ENCODE peak calls at places on chromosomes 6 and 20, in eight cellular contexts. B is neuronal stem cell, E is mammary epithelial cell, Y is hepatocyte, H is lung, O is psoas muscle, A is HCT116, U is mucosa of descending colon. N is an unnamed sample. For H3K4me1, the result is how much of the 10 kb centered on the place peaks cover.

GRCh38 chr20:2230671-2231488 is 64.9 kb upstream of the TGM3 start:
- DNase-seq in B (no peak), E (no peak), Y (peak), H (no peak), O (no peak), A (no peak), U (no peak), N (no peak)

GRCh38 chr6:111925296-111925695 is 52.0 kb upstream of the FYN start:
- DNase-seq in B (no peak), E (peak), Y (no peak), H (no peak), O (no peak), A (no peak), U (no peak), N (no peak)

GRCh38 chr6:137816133-137816579 is 50.9 kb upstream of the TNFAIP3 start:
- DNase-seq in B (no peak), E (no peak), Y (no peak), H (no peak), O (no peak), A (no peak), U (no peak), N (no peak)

GRCh38 chr20:23541330-23541729 is 27.0 kb downstream of the CST9L start:
- DNase-seq in B (no peak), E (peak), Y (peak), H (no peak), O (no peak), A (no peak), U (no peak), N (no peak)

GRCh38 chr6:148445116-148445515 is 102.5 kb downstream of the SASH1 start:
- DNase-seq in B (no peak), E (no peak), Y (no peak), H (no peak), O (no peak), A (no peak), U (no peak), N (no peak)

GRCh38 chr20:9831032-9831431 is 7.8 kb downstream of the PAK5 start:
- DNase-seq in B (no peak), E (no peak), Y (no peak), H (no peak), O (no peak), A (no peak), U (no peak), N (peak)

GRCh38 chr20:52622086-52622485 is 350.1 kb upstream of the TSHZ2 start:
- DNase-seq in B (no peak), E (no peak), Y (no peak), H (no peak), O (no peak), A (no peak), U (no peak), N (no peak)

GRCh38 chr20:8532169-8532568 is 400.1 kb downstream of the PLCB1 start:
- DNase-seq in B (no peak), E (no peak), Y (no peak), H (no peak), O (no peak), A (no peak), U (no peak), N (no peak)

GRCh38 chr6:108621117-108621516 is 60.4 kb downstream of the FOXO3 start:
- DNase-seq in B (no peak), E (peak), Y (no peak), H (no peak), O (peak), A (peak), U (no peak), N (no peak)

GRCh38 chr6:37550436-37550835 is 50.7 kb upstream of the CCDC167 start:
- DNase-seq in B (no peak), E (no peak), Y (no peak), H (no peak), O (no peak), A (no peak), U (no peak), N (no peak)

GRCh38 chr6:3882865-3883264 is 33.7 kb downstream of the FAM50B start:
- DNase-seq in B (no peak), E (no peak), Y (no peak), H (no peak), O (no peak), A (no peak), U (no peak), N (no peak)

GRCh38 chr6:6131492-6132109 is 124.9 kb upstream of the NRN1 start:
- DNase-seq in B (peak), E (peak), Y (peak), H (no peak), O (no peak), A (peak), U (no peak), N (peak)

GRCh38 chr6:14354919-14355572 is 237.5 kb downstream of the CD83 start:
- DNase-seq in B (no peak), E (peak), Y (peak), H (peak), O (peak), A (no peak), U (peak), N (no peak)

GRCh38 chr6:127879685-127880084 is 21.2 kb downstream of the THEMIS start:
- DNase-seq in B (peak), E (no peak), Y (peak), H (no peak), O (peak), A (no peak), U (peak), N (peak)

GRCh38 chr20:34268851-34269668 is 27.8 kb downstream of the ASIP start:
- DNase-seq in B (no peak), E (no peak), Y (peak), H (no peak), O (no peak), A (no peak), U (peak), N (no peak)

GRCh38 chr6:4010035-4010434 is 68.9 kb downstream of the FAM217A start:
- DNase-seq in B (no peak), E (no peak), Y (no peak), H (no peak), O (no peak), A (no peak), U (no peak), N (no peak)

GRCh38 chr6:127550403-127550802 is 26.6 kb upstream of the C6orf58 start:
- DNase-seq in B (no peak), E (peak), Y (no peak), H (no peak), O (no peak), A (no peak), U (no peak), N (no peak)

DNA sequence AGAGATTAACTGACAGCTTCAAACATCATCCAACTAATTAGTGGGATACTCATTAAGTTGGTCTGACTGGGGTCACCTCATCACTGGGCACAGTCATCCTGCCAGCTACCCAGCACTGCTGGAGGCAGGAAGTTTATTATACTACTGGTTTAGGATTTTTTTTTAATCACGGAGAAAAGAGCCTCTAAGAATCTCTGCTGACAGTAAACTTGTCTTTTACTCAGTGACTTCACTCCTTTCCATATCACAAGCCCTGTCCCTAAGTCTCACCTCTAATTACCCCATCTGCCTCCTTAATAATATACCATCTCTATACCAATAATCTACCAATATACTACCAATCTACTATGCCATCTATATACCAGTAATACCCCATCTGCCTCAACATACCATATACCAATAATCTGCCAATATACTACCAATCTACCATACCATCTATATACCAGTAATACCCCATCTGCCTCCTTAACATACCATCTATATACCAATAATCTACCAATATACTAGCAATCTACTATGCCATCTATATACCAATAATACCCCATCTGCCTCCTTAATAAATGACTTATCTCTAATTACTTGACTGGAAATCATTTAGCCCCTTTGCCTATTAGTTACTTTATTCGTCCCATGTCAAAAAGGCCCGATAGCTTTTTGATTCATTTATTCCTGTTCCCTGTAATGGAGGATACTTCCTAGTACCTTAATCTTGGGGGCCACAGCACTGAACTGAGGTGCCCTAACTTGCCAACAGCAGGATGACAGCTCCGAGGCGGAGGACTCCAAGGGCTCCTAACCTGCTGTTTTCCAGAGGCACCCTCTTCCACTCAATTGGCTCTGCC is 5.0 kb downstream of the ATP5F1E start:
- DNase-seq in B (no peak), E (no peak), Y (no peak), H (no peak), O (no peak), A (no peak), U (no peak), N (no peak)
- H3K4me1 ChIP-seq in B (under half), E (under half), Y (under half), H (under half), O (under half), A (under half), U (under half), N (under half)

DNA sequence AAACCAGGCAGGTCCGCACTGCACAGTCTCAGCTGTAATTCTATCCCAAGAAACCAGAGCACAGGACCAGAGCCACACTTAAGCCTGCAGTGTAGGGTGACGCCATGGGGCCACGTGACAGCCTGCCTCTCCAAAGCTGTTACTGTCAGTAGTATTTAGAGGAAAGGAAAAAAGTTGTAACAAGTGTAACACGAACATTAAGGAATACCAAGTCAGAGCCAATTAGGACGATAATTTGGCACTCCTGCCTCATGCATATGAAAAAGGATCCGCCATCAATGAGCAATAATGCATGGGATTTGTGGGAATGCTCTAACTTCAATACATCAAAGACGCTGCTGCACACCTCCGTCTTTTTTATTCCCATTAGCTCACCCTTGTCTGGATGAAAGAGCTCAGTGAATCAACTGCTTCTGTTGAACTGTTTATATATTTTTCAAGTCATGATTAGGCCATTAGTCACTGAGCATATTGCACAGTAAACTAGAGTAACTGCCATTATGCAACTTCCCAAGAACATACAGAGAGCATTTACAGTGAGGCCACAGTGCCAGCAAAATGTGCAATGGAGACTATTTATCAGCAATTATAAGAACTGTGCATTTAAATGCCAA is 79.9 kb downstream of the ATXN1 start:
- DNase-seq in B (no peak), E (peak), Y (peak), H (no peak), O (peak), A (peak), U (no peak), N (no peak)
- H3K4me1 ChIP-seq in B (under half), E (under half), Y (under half), H (under half), O (half or more), A (half or more), U (under half), N (under half)

GRCh38 chr20:62241501-62241900 is 3.2 kb downstream of the OSBPL2 start:
- DNase-seq in B (no peak), E (peak), Y (no peak), H (no peak), O (no peak), A (no peak), U (peak), N (no peak)
- H3K4me1 ChIP-seq in B (under half), E (under half), Y (under half), H (under half), O (half or more), A (under half), U (under half), N (under half)

GRCh38 chr6:167124753-167125152 is 1.9 kb downstream of the CCR6 start:
- DNase-seq in B (no peak), E (no peak), Y (no peak), H (no peak), O (no peak), A (no peak), U (no peak), N (no peak)
- H3K4me1 ChIP-seq in B (under half), E (under half), Y (under half), H (under half), O (under half), A (under half), U (under half), N (under half)

DNA sequence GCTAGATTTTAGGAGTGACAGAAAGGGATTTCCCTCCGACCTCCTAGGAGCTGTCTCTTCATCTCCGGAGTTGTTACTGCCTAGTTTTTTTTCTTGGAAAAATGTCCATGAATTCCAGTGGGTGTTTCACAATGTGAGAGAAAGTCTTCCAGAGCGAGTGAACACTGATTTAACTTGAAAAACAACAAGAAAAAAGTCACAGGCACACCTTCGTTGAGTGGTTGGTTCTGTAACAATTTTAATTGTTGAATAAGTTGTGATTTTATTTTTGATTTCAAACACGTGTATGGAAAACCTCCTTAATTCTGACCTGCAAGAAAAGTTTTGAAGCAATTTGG is 2.9 kb downstream of the TFAP2C start:
- DNase-seq in B (no peak), E (peak), Y (no peak), H (no peak), O (no peak), A (no peak), U (no peak), N (no peak)
- H3K4me1 ChIP-seq in B (under half), E (half or more), Y (under half), H (under half), O (under half), A (under half), U (under half), N (under half)

DNA sequence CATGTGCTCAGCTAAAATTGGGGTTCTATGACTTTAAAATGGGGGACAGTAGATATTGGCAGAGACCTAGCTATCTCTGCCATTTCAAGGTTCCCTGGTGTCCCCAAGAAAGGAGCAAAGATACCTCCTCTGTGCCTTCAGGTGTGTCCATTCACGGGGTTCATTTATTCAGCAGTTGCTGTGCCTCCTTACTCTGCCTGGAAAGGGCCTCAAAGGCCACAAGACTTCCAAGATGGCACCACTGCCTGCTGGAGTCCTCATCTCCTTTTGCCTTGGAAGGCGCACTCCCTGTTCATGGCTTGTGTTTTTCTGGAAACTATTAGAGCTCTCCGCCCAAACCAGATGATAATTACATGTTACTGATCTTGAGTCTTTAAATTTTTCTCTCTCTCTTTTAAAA is 3.9 kb upstream of the ZBP1 start:
- DNase-seq in B (no peak), E (no peak), Y (no peak), H (no peak), O (no peak), A (no peak), U (no peak), N (no peak)
- H3K4me1 ChIP-seq in B (under half), E (under half), Y (under half), H (under half), O (under half), A (under half), U (under half), N (under half)

DNA sequence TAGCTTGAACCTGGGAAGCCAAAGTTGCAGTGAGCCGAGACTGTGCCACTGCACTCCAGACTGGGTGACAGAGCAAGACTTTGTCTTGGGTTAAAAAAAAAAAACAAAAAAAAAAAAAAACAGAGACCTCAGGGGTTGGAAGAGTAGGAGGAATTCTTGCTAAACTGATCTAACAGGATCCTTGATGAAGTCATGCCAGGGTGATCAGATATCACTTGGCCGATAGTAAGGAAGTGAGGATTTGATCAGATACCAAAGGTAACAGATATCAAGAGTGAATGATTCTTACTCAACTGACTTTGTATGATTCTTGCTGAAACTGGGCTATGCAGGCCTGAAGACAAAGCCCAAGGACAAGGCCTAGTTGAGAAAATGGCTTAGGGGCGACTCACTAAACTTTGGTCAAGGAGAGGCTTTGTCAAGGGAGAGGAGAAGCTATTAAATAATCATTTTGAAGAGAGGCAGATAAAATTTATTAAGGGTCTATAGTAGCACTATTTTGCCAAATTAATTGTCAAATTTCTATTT is 624.7 kb downstream of the UTRN start:
- DNase-seq in B (no peak), E (peak), Y (no peak), H (no peak), O (no peak), A (no peak), U (no peak), N (no peak)
- H3K4me1 ChIP-seq in B (under half), E (under half), Y (under half), H (under half), O (under half), A (under half), U (under half), N (under half)

DNA sequence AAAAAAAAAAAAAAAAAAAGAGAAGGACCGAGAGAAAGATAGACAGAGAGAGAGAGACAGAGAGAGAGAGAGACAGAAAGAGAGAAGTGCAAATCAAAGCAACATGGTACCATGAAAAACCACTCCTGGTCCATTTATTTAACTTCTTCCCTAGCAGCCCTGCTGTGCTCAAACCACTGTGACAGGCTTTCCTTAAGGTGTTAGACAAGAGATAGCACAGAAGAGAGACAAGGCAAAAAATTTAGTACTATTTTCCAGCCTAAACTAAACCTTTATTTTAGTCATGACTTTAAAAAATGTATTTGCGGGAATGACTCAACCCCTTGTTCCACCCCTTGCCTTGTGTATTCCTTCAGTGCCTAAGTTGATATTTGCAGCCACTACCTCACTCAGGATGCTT is 437 bp downstream of the RIPOR2 start:
- DNase-seq in B (no peak), E (no peak), Y (no peak), H (no peak), O (no peak), A (no peak), U (no peak), N (no peak)
- H3K4me1 ChIP-seq in B (under half), E (under half), Y (under half), H (under half), O (under half), A (under half), U (under half), N (under half)

GRCh38 chr20:47576516-47577033 is 74.9 kb downstream of the NCOA3 start:
- DNase-seq in B (no peak), E (peak), Y (peak), H (peak), O (peak), A (peak), U (peak), N (no peak)
- H3K4me1 ChIP-seq in B (under half), E (under half), Y (under half), H (under half), O (half or more), A (half or more), U (under half), N (under half)

DNA sequence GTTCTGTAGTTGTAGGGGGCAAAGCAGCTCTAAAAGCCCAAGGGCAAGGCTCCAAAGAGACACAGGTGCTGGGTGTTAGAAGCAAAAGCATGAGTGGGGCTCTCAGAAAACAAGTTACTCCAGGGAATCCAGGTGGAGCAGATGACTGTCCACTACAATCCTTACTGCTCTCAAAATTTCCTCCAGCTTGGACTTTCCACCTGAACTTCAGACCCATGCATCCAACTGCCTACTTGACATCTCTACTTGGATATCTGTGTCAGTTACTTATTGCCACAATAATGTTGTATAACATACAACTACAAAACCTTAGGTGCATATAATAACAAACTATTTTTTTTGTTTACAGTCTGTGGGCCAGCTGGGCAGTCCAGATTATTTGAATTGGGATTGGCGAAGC is 22.8 kb upstream of the DTNBP1 start:
- DNase-seq in B (no peak), E (no peak), Y (no peak), H (no peak), O (no peak), A (no peak), U (no peak), N (no peak)
- H3K4me1 ChIP-seq in B (under half), E (under half), Y (under half), H (under half), O (under half), A (under half), U (under half), N (under half)